ENCODE peak calls at places on chromosomes 1 and 21, in eight cellular contexts. G is GOT3, X is mucosa of gallbladder, T is EL, D is K562, L is cerebellum, R is smooth muscle cell of the brain vasculature, U is ELF-1. A is an unnamed sample.

GRCh38 chr1:57165546-57165945 is 199.7 kb upstream of the C8B start:
- DNase-seq in G (no peak), X (no peak), T (no peak), D (no peak), L (no peak), R (no peak), U (no peak), A (no peak)

GRCh38 chr1:230677200-230677599 is 34.9 kb downstream of the COG2 start:
- DNase-seq in G (no peak), X (no peak), T (no peak), D (no peak), L (no peak), R (no peak), U (no peak), A (no peak)

GRCh38 chr21:36155603-36156338 is 853 bp upstream of the DOP1B start:
- DNase-seq in G (no peak), X (peak), T (no peak), D (no peak), L (no peak), R (no peak), U (peak), A (peak)

GRCh38 chr1:174998569-174999215 is 1.1 kb upstream of the CACYBP start:
- DNase-seq in G (no peak), X (peak), T (peak), D (peak), L (peak), R (no peak), U (peak), A (peak)

GRCh38 chr1:202708456-202709275 is 1.6 kb downstream of the SYT2 start:
- DNase-seq in G (no peak), X (no peak), T (no peak), D (no peak), L (no peak), R (no peak), U (no peak), A (no peak)

GRCh38 chr1:36576118-36576517 is 93.4 kb upstream of the CSF3R start:
- DNase-seq in G (no peak), X (peak), T (peak), D (peak), L (peak), R (peak), U (peak), A (peak)

GRCh38 chr1:40769815-40770214 is 13.8 kb upstream of the KCNQ4 start:
- DNase-seq in G (no peak), X (no peak), T (peak), D (no peak), L (no peak), R (no peak), U (no peak), A (no peak)

GRCh38 chr1:98761238-98761637 is 99.7 kb downstream of the SNX7 start:
- DNase-seq in G (no peak), X (no peak), T (no peak), D (no peak), L (no peak), R (no peak), U (peak), A (no peak)

GRCh38 chr1:154896811-154897286 is 26.8 kb upstream of the KCNN3 start:
- DNase-seq in G (no peak), X (no peak), T (no peak), D (no peak), L (no peak), R (no peak), U (peak), A (no peak)

GRCh38 chr1:219746141-219746540 is 133.2 kb upstream of the ZC3H11B start:
- DNase-seq in G (no peak), X (no peak), T (no peak), D (peak), L (no peak), R (no peak), U (no peak), A (no peak)

GRCh38 chr1:2526824-2527552 is 592 bp upstream of the PANK4 start:
- DNase-seq in G (no peak), X (no peak), T (peak), D (peak), L (no peak), R (no peak), U (peak), A (no peak)

GRCh38 chr1:218624051-218624450 is 278.9 kb downstream of the TGFB2 start:
- DNase-seq in G (no peak), X (no peak), T (peak), D (no peak), L (no peak), R (no peak), U (no peak), A (no peak)

GRCh38 chr1:77039739-77040138 is 172.5 kb downstream of the ST6GALNAC5 start:
- DNase-seq in G (no peak), X (peak), T (peak), D (no peak), L (no peak), R (peak), U (no peak), A (no peak)

GRCh38 chr1:239914827-239915231 is 176.9 kb upstream of the FMN2 start:
- DNase-seq in G (peak), X (no peak), T (peak), D (no peak), L (no peak), R (peak), U (no peak), A (no peak)

GRCh38 chr1:171226757-171227370 is 21.4 kb upstream of the FMO1 start:
- DNase-seq in G (no peak), X (peak), T (peak), D (peak), L (peak), R (no peak), U (peak), A (peak)

GRCh38 chr1:9942399-9942938 is 722 bp downstream of the LZIC start:
- DNase-seq in G (no peak), X (no peak), T (peak), D (peak), L (peak), R (no peak), U (peak), A (peak)

GRCh38 chr1:15626269-15626668 is 9.0 kb downstream of the DDI2 start:
- DNase-seq in G (no peak), X (no peak), T (no peak), D (no peak), L (no peak), R (no peak), U (no peak), A (no peak)

GRCh38 chr1:2628933-2629626 is 3.7 kb downstream of the MMEL1 start:
- DNase-seq in G (no peak), X (no peak), T (no peak), D (no peak), L (no peak), R (no peak), U (no peak), A (no peak)

GRCh38 chr1:109248797-109249629 is at the start of gene CELSR2:
- DNase-seq in G (no peak), X (no peak), T (peak), D (peak), L (peak), R (no peak), U (peak), A (peak)

GRCh38 chr21:38920631-38921398 is 115.1 kb downstream of the ETS2 start:
- DNase-seq in G (no peak), X (no peak), T (peak), D (no peak), L (no peak), R (no peak), U (no peak), A (no peak)

GRCh38 chr1:94156226-94156625 is 35.3 kb upstream of the ABCA4 start:
- DNase-seq in G (no peak), X (no peak), T (no peak), D (no peak), L (no peak), R (no peak), U (no peak), A (no peak)

GRCh38 chr1:52552236-52552504 is 722 bp downstream of the TUT4 start:
- DNase-seq in G (no peak), X (peak), T (peak), D (peak), L (peak), R (no peak), U (peak), A (no peak)

GRCh38 chr1:161940866-161941591 is 82.6 kb downstream of the OLFML2B start:
- DNase-seq in G (no peak), X (no peak), T (no peak), D (no peak), L (no peak), R (no peak), U (no peak), A (no peak)

GRCh38 chr21:26067836-26068401 is 102.7 kb downstream of the APP start:
- DNase-seq in G (no peak), X (no peak), T (no peak), D (no peak), L (no peak), R (no peak), U (no peak), A (no peak)

GRCh38 chr21:15967661-15968060 is 237.9 kb downstream of the USP25 start:
- DNase-seq in G (no peak), X (no peak), T (peak), D (no peak), L (no peak), R (no peak), U (no peak), A (no peak)

GRCh38 chr1:8011923-8012858 is 13.9 kb downstream of the ERRFI1 start:
- DNase-seq in G (no peak), X (no peak), T (no peak), D (no peak), L (no peak), R (no peak), U (no peak), A (no peak)

GRCh38 chr1:20174937-20175666 is 10.8 kb upstream of the UBXN10 start:
- DNase-seq in G (no peak), X (no peak), T (no peak), D (no peak), L (no peak), R (no peak), U (no peak), A (no peak)

GRCh38 chr1:202216691-202217090 is 23.1 kb downstream of the LGR6 start:
- DNase-seq in G (no peak), X (no peak), T (no peak), D (no peak), L (no peak), R (no peak), U (no peak), A (no peak)

GRCh38 chr1:119816407-119816806 is 5.1 kb upstream of the REG4 start:
- DNase-seq in G (no peak), X (peak), T (peak), D (peak), L (no peak), R (no peak), U (no peak), A (no peak)

GRCh38 chr1:167473761-167474160 is 44.6 kb downstream of the CD247 start:
- DNase-seq in G (no peak), X (no peak), T (no peak), D (no peak), L (no peak), R (no peak), U (no peak), A (no peak)